ENCODE peak calls at places on chromosome 11, in four cellular contexts. W, F, D and K are unnamed samples.

GRCh38 chr11:61777234-61778090 is 14.9 kb downstream of the TMEM258 start:
- DNase-seq in W (peak), F (peak), D (no peak), K (peak)

GRCh38 chr11:96275807-96276594 is 67.0 kb downstream of the MAML2 start:
- DNase-seq in W (no peak), F (no peak), D (no peak), K (no peak)

GRCh38 chr11:58178444-58178843 is 10.4 kb upstream of the OR9Q2 start:
- DNase-seq in W (no peak), F (no peak), D (no peak), K (no peak)

GRCh38 chr11:45917286-45917622 is 423 bp downstream of the PEX16 start:
- DNase-seq in W (no peak), F (no peak), D (no peak), K (no peak)

GRCh38 chr11:58546841-58547240 is 28.8 kb downstream of the LPXN start:
- DNase-seq in W (no peak), F (no peak), D (no peak), K (no peak)

GRCh38 chr11:119284344-119285157 is 32.4 kb downstream of the MCAM start:
- DNase-seq in W (no peak), F (no peak), D (no peak), K (peak)

GRCh38 chr11:10588904-10589303 is 20.4 kb upstream of the LYVE1 start:
- DNase-seq in W (no peak), F (no peak), D (no peak), K (no peak)

GRCh38 chr11:2990617-2991476 is 1.3 kb downstream of the NAP1L4 start:
- DNase-seq in W (no peak), F (no peak), D (no peak), K (no peak)

GRCh38 chr11:78800089-78800690 is 225.5 kb upstream of the NARS2 start:
- DNase-seq in W (no peak), F (no peak), D (no peak), K (no peak)

GRCh38 chr11:22331771-22332170 is 6.4 kb upstream of the SLC17A6 start:
- DNase-seq in W (no peak), F (no peak), D (no peak), K (no peak)

GRCh38 chr11:94623120-94623735 is 56.1 kb downstream of the PIWIL4 start:
- DNase-seq in W (peak), F (peak), D (peak), K (no peak)

GRCh38 chr11:32851251-32851650 is 21.5 kb downstream of the PRRG4 start:
- DNase-seq in W (no peak), F (no peak), D (no peak), K (no peak)

GRCh38 chr11:44622721-44623258 is 57.3 kb downstream of the CD82 start:
- DNase-seq in W (no peak), F (no peak), D (no peak), K (no peak)

GRCh38 chr11:103968685-103969084 is 67.8 kb upstream of the DDI1 start:
- DNase-seq in W (no peak), F (no peak), D (no peak), K (no peak)

GRCh38 chr11:45671246-45672171 is 6.1 kb upstream of the CHST1 start:
- DNase-seq in W (no peak), F (no peak), D (no peak), K (no peak)

GRCh38 chr11:47270331-47271271 is 668 bp downstream of the MADD start:
- DNase-seq in W (no peak), F (peak), D (no peak), K (no peak)

GRCh38 chr11:118892964-118893363 is 9.3 kb downstream of the CXCR5 start:
- DNase-seq in W (no peak), F (no peak), D (no peak), K (no peak)

GRCh38 chr11:59614277-59615131 is 1.1 kb downstream of the OSBP start:
- DNase-seq in W (no peak), F (no peak), D (no peak), K (no peak)

GRCh38 chr11:69391192-69392103 is 90.0 kb upstream of the LINC01488 start:
- DNase-seq in W (no peak), F (no peak), D (no peak), K (no peak)

GRCh38 chr11:119778391-119779194 is 49.6 kb upstream of the NECTIN1 start:
- DNase-seq in W (no peak), F (no peak), D (no peak), K (no peak)

GRCh38 chr11:38254849-38255248 is 1656.8 kb upstream of the RAG2 start:
- DNase-seq in W (no peak), F (no peak), D (no peak), K (no peak)

GRCh38 chr11:35157814-35158213 is 18.8 kb downstream of the CD44 start:
- DNase-seq in W (no peak), F (no peak), D (no peak), K (no peak)

GRCh38 chr11:69808708-69809107 is 10.5 kb downstream of the FGF3 start:
- DNase-seq in W (no peak), F (no peak), D (no peak), K (no peak)

GRCh38 chr11:73095613-73096012 is 46.5 kb downstream of the FCHSD2 start:
- DNase-seq in W (no peak), F (no peak), D (no peak), K (no peak)

GRCh38 chr11:11078344-11078743 is 220.5 kb upstream of the ZBED5 start:
- DNase-seq in W (no peak), F (no peak), D (no peak), K (no peak)

DNA sequence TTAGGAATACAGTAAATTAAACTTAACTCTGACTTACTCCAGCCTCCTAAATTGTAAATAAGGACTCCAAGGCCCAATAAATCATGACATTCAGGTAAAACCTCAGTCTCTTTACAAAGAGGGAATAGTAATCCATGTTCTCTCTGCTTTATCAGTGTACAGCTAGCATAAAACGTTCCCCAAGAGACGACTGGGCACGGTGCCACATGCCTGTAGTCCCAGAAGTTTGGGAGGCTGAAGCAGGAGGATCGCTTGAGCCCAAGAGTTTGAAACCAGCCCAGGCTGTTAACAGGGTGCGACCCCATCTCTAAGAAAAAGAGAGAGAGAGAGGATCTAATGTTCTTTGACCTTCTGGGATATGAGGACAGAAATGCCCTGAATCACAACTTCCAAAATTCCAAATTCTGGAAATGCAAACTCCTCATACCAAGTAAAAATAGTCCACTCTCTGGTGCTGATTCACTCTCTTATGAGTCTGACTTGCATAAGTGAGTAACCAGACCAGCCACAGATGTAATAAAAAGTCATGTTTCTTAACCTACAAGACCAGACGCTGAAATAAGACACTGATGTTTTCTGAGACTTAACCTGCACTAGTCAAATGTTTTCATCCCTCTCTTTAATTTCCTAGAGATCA is 25.5 kb downstream of the NNMT start:
- DNase-seq in W (no peak), F (no peak), D (no peak), K (no peak)
- TF ChIP-seq SPI1 in W (no peak), F (no peak), D (no peak), K (no peak)

GRCh38 chr11:39570526-39570925 is 1888.9 kb downstream of the LRRC4C start:
- DNase-seq in W (no peak), F (no peak), D (no peak), K (no peak)
- TF ChIP-seq POLR2AphosphoS5 in W (no peak), F (no peak), D (no peak), K (no peak)

GRCh38 chr11:74326665-74327064 is 15.2 kb upstream of the P4HA3 start:
- DNase-seq in W (no peak), F (no peak), D (no peak), K (no peak)

GRCh38 chr11:74325649-74326645 is 14.5 kb upstream of the P4HA3 start:
- DNase-seq in W (no peak), F (no peak), D (no peak), K (no peak)

GRCh38 chr11:74330065-74330858 is 18.8 kb upstream of the P4HA3 start:
- DNase-seq in W (no peak), F (no peak), D (no peak), K (no peak)

GRCh38 chr11:74322667-74323066 is 11.2 kb upstream of the P4HA3 start:
- DNase-seq in W (no peak), F (no peak), D (no peak), K (no peak)

DNA sequence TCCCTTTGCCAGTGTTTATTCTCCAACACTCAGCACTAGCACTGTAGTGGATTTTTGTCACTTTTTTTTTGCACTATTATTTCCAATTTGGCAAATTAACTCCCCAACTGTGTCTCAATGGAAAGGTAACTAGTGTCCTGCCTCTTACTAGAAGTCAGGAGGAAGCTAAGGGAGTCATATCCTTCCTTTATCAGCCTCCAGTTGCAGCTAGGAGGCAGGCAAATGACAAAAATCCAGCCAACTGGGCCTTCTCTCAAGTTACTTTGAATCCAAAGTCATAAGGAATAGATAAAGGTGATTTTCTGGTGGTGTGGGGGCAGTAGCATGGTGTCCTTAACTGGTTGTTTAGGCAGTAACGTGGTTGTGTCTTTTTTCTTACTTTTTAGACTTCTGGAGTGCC is 15.6 kb upstream of the P4HA3 start:
- DNase-seq in W (no peak), F (no peak), D (no peak), K (no peak)
- TF ChIP-seq SPI1 in W (no peak), F (no peak), D (no peak), K (no peak)

GRCh38 chr11:75873417-75874148 is 58.6 kb downstream of the UVRAG start:
- DNase-seq in W (no peak), F (no peak), D (peak), K (no peak)

GRCh38 chr11:75867778-75868374 is 52.9 kb downstream of the UVRAG start:
- DNase-seq in W (peak), F (peak), D (peak), K (no peak)

GRCh38 chr11:75869661-75870455 is 54.8 kb downstream of the UVRAG start:
- DNase-seq in W (no peak), F (no peak), D (no peak), K (no peak)

GRCh38 chr11:75872887-75873416 is 57.9 kb downstream of the UVRAG start:
- DNase-seq in W (no peak), F (no peak), D (no peak), K (no peak)

DNA sequence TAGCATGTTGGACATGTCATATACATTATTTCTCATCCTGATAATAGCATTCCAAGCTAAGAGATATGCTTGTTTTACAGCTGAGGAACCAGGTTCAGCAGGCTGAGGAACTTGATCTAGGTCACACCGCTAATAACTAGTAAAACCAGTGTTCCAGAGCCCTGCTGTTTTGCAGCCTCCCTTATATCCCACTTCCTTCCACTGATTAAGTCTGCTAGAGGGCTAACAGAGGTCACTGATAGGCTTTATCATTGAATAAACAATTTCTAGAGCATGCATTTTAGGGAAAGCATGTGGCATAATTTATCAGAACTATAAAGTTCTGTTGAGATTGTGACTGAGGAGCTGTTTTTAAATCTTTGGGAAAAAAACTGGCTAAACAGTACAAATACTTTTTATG is 54.0 kb downstream of the UVRAG start:
- DNase-seq in W (no peak), F (no peak), D (no peak), K (no peak)
- TF ChIP-seq POLR2AphosphoS5 in W (no peak), F (no peak), D (no peak), K (no peak)

DNA sequence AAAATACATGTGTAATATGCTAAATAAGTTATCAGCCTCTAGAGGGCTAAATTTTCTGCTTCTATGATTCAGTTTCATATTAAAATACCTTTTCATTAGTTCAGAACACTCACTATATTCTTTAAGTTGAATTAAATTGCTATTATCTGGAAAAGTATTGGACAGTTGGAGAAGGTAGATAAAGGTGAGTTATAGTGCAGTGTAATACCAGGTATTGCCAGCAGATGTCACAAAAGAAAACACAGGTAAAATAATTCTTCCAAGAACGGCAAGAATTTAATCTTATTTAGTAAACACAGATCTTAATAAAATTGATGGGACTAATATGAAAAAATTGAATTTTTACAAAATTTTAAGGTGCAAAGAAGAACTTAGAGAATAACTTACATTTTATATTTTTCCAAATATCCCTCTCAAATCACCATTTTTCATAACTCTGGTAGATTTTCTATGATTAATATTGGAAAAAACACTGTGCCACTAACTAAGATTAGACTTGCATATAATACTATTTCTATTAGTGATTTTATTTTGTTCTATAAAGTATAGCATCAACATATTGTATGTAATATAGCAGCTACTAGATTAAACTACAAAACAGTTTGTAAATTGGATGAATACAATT is 1.7 kb upstream of the LRRC4C start:
- DNase-seq in W (no peak), F (peak), D (no peak), K (no peak)
- TF ChIP-seq SPI1 in W (no peak), F (no peak), D (no peak), K (no peak)

DNA sequence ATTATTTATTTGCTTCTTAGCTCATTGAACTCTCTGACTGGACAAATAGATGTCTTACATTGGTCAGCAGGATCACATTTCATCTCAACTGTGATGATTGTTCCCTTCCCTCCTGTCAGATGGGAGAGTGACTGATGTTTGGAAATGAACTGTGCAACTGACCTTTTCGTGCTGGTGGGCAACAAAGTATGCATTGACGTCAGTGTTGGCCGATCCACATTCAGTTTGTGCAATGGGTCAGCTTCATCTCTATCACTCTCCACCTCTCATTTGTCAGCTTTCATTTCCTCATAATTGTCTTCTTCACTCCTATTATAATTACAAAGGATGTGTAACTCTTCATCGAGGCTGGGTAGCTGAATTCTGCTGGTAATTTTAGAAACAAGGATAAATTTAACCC is 71.3 kb downstream of the PPP2R1B start:
- DNase-seq in W (no peak), F (no peak), D (no peak), K (no peak)
- TF ChIP-seq POLR2AphosphoS5 in W (no peak), F (no peak), D (no peak), K (no peak)

GRCh38 chr11:28792856-28793255 is 684.7 kb downstream of the METTL15 start:
- DNase-seq in W (no peak), F (no peak), D (no peak), K (no peak)
- TF ChIP-seq SPI1 in W (no peak), F (no peak), D (no peak), K (no peak)